ENCODE peak calls at places on chromosomes 7 and 10, in four cellular contexts. L is stomach, E is uterus, T is left ventricle myocardium inferior. Y is an unnamed sample. For H3K9me3, the result is how much of the 10 kb centered on the place peaks cover.

GRCh38 chr7:79282051-79282694 is 171.3 kb downstream of the MAGI2 start:
- DNase-seq in L (no peak), E (no peak), T (no peak), Y (no peak)

GRCh38 chr10:34730726-34731125 is 84.4 kb downstream of the PARD3 start:
- DNase-seq in L (no peak), E (no peak), T (no peak), Y (no peak)

GRCh38 chr10:10623958-10624590 is 393.6 kb upstream of the CELF2 start:
- DNase-seq in L (no peak), E (no peak), T (no peak), Y (no peak)

GRCh38 chr7:158863611-158864506 is 7.5 kb downstream of the DYNC2I1 start:
- DNase-seq in L (peak), E (peak), T (peak), Y (peak)

GRCh38 chr7:66188645-66189044 is 16.5 kb upstream of the TPST1 start:
- DNase-seq in L (no peak), E (no peak), T (no peak), Y (no peak)

GRCh38 chr10:28842321-28842720 is 165.0 kb downstream of the BAMBI start:
- DNase-seq in L (no peak), E (no peak), T (no peak), Y (no peak)

GRCh38 chr7:77760809-77761453 is 37.3 kb downstream of the TMEM60 start:
- DNase-seq in L (no peak), E (no peak), T (no peak), Y (no peak)

GRCh38 chr10:35172574-35172973 is 45.9 kb downstream of the CREM start:
- DNase-seq in L (no peak), E (peak), T (peak), Y (no peak)

GRCh38 chr10:116961305-116962251 is 43.4 kb downstream of the SHTN1 start:
- DNase-seq in L (no peak), E (no peak), T (no peak), Y (no peak)

GRCh38 chr10:101485681-101486554 is 102.1 kb downstream of the POLL start:
- DNase-seq in L (no peak), E (peak), T (no peak), Y (no peak)

GRCh38 chr10:124665980-124666379 is 78.2 kb downstream of the FAM53B start:
- DNase-seq in L (no peak), E (no peak), T (no peak), Y (no peak)

GRCh38 chr10:70536196-70536920 is 57.8 kb downstream of the PALD1 start:
- DNase-seq in L (no peak), E (no peak), T (no peak), Y (no peak)

GRCh38 chr7:120916116-120916515 is 34.5 kb upstream of the ING3 start:
- DNase-seq in L (no peak), E (no peak), T (no peak), Y (no peak)

GRCh38 chr7:117818241-117818640 is 55.0 kb downstream of the CTTNBP2 start:
- DNase-seq in L (no peak), E (no peak), T (no peak), Y (no peak)

GRCh38 chr7:92639956-92640355 is 49.8 kb upstream of the FAM133B start:
- DNase-seq in L (no peak), E (no peak), T (no peak), Y (no peak)

GRCh38 chr7:23473848-23474097 is 3.5 kb upstream of the IGF2BP3 start:
- DNase-seq in L (no peak), E (no peak), T (no peak), Y (no peak)

GRCh38 chr7:142790565-142790964 is 19.8 kb downstream of the PRSS2 start:
- DNase-seq in L (no peak), E (no peak), T (no peak), Y (no peak)

GRCh38 chr10:30488319-30488718 is 54.3 kb downstream of the MAP3K8 start:
- DNase-seq in L (no peak), E (no peak), T (no peak), Y (no peak)

GRCh38 chr10:70565556-70566514 is 36.7 kb downstream of the PRF1 start:
- DNase-seq in L (no peak), E (no peak), T (no peak), Y (no peak)

GRCh38 chr10:1394155-1394912 is 338.1 kb downstream of the WDR37 start:
- DNase-seq in L (peak), E (no peak), T (no peak), Y (peak)

GRCh38 chr7:15332962-15333361 is 228.9 kb downstream of the AGMO start:
- DNase-seq in L (no peak), E (no peak), T (no peak), Y (no peak)

GRCh38 chr10:69409176-69409495 is 7.6 kb downstream of the TACR2 start:
- DNase-seq in L (no peak), E (no peak), T (no peak), Y (no peak)

GRCh38 chr10:69406302-69406811 is 10.4 kb downstream of the TACR2 start:
- DNase-seq in L (no peak), E (peak), T (peak), Y (peak)

GRCh38 chr10:69406816-69407580 is 9.7 kb downstream of the TACR2 start:
- DNase-seq in L (no peak), E (no peak), T (no peak), Y (no peak)

GRCh38 chr10:69408318-69409175 is 8.2 kb downstream of the TACR2 start:
- DNase-seq in L (peak), E (peak), T (peak), Y (peak)

DNA sequence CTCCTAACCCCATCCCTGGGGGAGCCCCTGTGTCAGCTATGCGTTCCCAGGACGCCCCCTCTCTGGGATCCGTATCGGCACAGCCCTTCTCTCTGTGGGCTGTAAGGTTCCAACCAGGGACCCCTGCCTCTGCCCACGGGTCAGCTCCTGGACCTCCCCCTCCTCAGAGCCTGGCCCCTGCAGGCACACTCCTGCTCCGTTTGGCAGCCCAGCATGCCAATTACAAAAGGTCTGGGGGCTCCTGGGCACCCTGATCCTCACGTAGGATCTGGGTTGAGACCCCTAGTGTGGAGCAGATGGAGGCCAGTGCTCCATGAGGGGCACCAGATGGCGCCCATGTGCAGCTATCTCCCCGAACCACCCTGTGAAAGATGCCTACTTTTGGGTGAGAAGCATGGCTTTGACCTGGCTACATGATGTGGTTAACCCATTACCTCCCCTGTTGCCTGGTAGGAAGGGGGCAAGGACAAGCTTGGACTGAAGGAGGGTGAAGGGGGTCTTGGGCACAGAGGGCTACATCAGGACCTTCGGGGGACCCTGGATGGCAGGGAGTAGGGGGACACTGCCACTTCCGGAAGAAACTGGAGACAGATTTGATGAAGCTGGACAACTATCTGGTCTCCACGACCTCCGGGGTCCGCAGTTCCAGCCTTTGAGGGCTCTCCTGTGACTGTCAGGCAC is 9.0 kb downstream of the TACR2 start:
- DNase-seq in L (no peak), E (no peak), T (no peak), Y (no peak)
- TF ChIP-seq CTCF in L (no peak), E (no peak), T (peak), Y (no peak)

DNA sequence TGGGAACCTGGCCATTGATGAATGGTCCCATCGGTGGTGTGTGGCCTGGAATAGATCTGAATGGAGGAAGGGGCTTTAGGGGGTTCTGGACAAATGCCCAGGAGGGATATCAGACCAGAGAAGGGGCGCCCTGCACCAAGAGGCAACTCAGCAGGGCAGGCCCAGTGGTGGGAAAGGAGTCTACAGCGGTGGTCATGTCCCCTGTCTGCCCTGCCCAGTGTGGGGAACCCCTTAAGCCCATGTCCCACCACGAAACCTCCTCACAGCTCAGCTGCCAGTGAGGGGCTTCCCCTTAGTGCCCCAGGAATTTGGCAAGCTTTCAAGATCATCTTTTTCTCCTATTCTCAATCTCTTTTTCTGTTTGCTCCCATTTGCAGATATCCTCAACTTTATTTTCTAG is 14.1 kb upstream of the CCSER2 start:
- DNase-seq in L (no peak), E (no peak), T (no peak), Y (no peak)
- H3K27ac ChIP-seq in L (no peak), E (no peak), T (peak), Y (no peak)

DNA sequence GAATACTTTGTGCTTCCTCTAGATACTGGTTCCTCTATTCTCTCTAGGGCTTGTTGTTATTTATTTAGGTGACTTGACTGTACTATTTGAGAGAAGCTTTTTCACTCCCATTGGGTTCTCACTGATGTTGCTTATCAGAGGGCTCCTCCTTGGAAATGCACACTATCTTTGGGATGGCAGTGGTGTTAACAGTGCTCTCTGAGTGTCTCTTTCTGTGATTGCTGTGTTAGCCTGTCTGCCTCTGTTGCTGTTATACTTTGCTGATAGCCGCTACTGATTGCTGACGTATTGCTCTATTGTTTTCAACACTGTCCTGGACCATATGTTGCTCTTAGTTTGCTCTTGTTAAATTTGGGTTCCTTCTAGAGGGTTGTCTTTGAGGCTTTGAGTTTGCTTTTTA is 34.7 kb downstream of the ZNF33A start:
- DNase-seq in L (no peak), E (no peak), T (no peak), Y (no peak)
- H3K9me3 ChIP-seq in L (under half), E (under half), T (under half), Y (under half)

DNA sequence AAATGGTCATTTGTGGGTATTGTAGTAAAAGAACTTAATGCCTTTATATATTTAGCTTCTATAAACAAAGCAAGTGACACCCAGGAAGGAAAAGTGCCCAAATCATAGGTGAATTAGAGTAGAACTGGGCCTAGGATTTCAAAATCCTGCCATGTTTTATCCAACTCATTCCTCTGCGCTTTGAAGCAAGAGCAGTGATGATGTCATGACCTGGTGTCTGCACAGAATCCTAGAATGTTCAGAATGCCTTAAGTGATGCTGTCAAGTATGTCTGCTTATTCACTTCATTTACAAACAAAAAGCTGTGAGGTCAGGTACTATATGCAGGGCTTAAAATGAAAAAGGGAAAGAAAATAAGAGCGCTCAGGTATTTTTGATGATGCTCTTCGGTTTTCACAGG is 737.2 kb upstream of the ANKRD30A start:
- DNase-seq in L (no peak), E (no peak), T (no peak), Y (no peak)
- TF ChIP-seq CTCF in L (no peak), E (no peak), T (no peak), Y (no peak)

DNA sequence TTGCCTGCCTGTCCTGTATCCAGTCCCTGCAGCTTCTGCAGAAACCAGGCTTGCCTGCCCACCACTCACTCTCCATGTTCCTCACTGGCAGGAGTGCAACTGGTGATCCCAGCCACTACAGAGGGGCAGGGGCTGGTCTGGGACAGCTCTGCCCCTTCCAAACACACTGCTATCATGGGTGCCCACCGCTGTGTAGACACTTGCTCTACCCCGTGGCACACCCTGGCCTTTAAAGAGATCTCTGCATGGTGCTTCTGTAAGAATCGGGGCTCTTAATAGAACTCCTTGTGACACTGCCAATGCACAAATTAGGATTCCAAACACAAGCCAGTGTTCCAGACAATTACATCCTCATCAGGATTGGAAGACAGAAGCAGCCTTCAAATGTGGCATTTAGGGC is 41.7 kb downstream of the C10orf90 start:
- DNase-seq in L (no peak), E (no peak), T (no peak), Y (no peak)
- H3K27ac ChIP-seq in L (no peak), E (no peak), T (no peak), Y (no peak)

GRCh38 chr7:157476654-157477549 is 140.1 kb downstream of the DNAJB6 start:
- DNase-seq in L (no peak), E (no peak), T (no peak), Y (peak)

GRCh38 chr7:157475601-157476000 is 138.8 kb downstream of the DNAJB6 start:
- DNase-seq in L (peak), E (no peak), T (no peak), Y (peak)

GRCh38 chr7:157476201-157476600 is 139.4 kb downstream of the DNAJB6 start:
- DNase-seq in L (peak), E (no peak), T (no peak), Y (peak)

GRCh38 chr7:157479326-157479725 is 142.5 kb downstream of the DNAJB6 start:
- DNase-seq in L (no peak), E (no peak), T (no peak), Y (peak)

GRCh38 chr7:157477550-157478212 is 140.9 kb downstream of the DNAJB6 start:
- DNase-seq in L (no peak), E (no peak), T (peak), Y (peak)
- H3K9me3 ChIP-seq in L (under half), E (under half), T (under half), Y (under half)

GRCh38 chr10:119286983-119287612 is 79.7 kb downstream of the GRK5 start:
- DNase-seq in L (no peak), E (no peak), T (no peak), Y (no peak)

GRCh38 chr10:119284679-119285096 is 77.3 kb downstream of the GRK5 start:
- DNase-seq in L (peak), E (peak), T (peak), Y (peak)

GRCh38 chr10:119285495-119286267 is 78.3 kb downstream of the GRK5 start:
- DNase-seq in L (no peak), E (no peak), T (no peak), Y (no peak)

GRCh38 chr10:119287613-119287991 is 80.2 kb downstream of the GRK5 start:
- DNase-seq in L (no peak), E (no peak), T (no peak), Y (no peak)

DNA sequence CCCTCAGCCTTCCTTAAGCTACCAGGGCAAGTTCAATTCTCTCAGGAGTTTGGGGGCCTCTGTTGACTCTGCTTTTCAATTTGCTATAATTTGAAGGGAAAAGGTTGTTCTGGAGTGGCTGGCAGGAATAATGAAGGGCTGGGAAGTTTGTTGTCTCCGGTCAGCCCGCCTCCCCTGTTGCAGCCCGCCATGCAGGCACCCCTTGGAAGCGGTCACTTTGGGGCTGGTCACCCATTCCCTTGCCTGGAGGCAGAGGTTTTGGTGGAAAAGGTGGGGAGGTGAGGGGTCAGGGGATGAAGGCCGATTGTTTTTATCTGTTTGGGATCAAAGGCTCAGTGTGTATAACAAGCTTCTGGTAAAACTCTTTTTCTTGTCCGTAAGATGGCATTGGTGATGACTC is 79.1 kb downstream of the GRK5 start:
- DNase-seq in L (no peak), E (no peak), T (no peak), Y (no peak)
- TF ChIP-seq CTCF in L (no peak), E (no peak), T (no peak), Y (no peak)

DNA sequence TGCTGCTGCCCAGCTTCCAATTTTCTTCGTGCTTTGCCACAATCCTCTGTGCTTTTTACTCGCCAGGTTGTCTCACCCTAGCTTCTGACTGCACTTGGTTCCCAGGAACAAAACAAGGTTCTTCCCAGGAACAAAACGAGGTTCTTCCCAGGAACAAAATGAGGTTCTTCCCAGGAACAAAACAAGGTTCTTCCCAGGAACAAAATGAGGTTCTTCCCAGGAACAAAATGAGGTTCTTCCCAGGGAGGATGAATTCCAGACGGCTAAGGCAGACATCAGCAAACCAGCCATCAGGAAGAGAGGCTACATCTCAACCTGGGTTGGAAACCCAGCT is 41.9 kb downstream of the TNS3 start:
- DNase-seq in L (no peak), E (no peak), T (no peak), Y (no peak)
- H3K27ac ChIP-seq in L (no peak), E (no peak), T (no peak), Y (no peak)

DNA sequence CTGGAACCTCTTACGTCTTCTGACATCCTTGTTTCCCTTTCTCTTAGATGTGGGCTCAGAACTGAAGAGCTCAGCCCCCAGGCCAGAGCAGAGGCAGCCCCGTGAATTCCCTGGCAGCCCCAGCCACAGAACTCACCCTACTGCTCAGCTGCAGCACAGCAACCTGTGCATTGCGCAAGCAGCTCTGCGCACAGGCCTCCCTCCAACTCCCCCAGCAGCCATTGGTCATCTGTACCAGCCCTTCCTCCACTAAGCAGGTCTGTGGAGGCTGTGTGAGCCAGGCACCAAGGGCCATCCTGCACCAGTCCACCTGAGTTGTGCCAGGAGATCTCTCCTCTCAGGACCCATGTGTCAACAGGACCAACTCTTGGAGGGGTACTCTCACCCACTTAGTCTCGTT is 54.5 kb downstream of the ZNF33B start:
- DNase-seq in L (no peak), E (no peak), T (no peak), Y (no peak)
- H3K9me3 ChIP-seq in L (under half), E (under half), T (under half), Y (under half)

DNA sequence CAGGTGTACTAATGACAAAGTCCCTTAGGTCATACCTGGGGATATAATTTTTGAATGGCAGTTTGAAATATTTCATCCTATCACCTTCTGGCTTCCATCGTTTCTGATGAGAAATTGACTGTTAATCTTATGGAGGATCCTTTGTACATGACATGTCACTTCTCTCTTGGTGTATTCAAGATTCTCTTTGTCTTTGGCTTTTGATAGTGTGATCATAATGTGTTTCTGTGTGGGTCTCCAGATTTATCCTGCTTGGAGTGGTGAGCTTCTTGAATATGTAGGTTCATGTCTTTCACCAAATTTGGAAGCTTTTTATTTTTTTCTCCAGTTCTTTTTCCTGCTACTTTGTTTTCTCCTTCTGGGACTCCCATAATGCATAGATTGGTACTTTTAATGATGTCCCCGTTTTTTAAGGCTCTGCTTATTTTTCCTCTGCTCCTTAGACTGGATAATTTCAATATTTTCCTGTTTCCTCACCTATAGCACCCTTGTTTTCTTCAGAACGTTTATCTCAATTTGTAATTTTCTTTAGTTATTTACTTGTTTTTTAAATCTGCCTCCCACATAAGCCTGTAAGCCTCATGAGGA is 4.4 kb downstream of the RBM33 start:
- DNase-seq in L (no peak), E (no peak), T (no peak), Y (no peak)
- TF ChIP-seq CTCF in L (no peak), E (no peak), T (no peak), Y (no peak)

Y was measured in tibial artery.